ENCODE peak calls at places on chromosomes 4 and X, in ten cellular contexts. One of them, this sample, is unnamed.

GRCh38 chrX:154021131-154021611 is 1.5 kb upstream of the IRAK1 start:
- DNase-seq in cardiac muscle cell: no peak
- DNase-seq in bronchial epithelial cell: peak; percentile 15
- DNase-seq in psoas muscle: no peak
- DNase-seq in tibial nerve: no peak
- DNase-seq in astrocyte of the spinal cord: peak; percentile 59
- DNase-seq in mucosa of descending colon: no peak
- DNase-seq in uterus: peak; percentile 39
- DNase-seq in adipocyte: peak; percentile 28
- DNase-seq in H1: no peak
- DNase-seq in this sample: no peak

GRCh38 chrX:149185087-149185486 is 320.0 kb downstream of the IDS start:
- DNase-seq in cardiac muscle cell: no peak
- DNase-seq in bronchial epithelial cell: peak; percentile 32
- DNase-seq in psoas muscle: no peak
- DNase-seq in tibial nerve: no peak
- DNase-seq in astrocyte of the spinal cord: no peak
- DNase-seq in mucosa of descending colon: no peak
- DNase-seq in uterus: no peak
- DNase-seq in adipocyte: no peak
- DNase-seq in H1: no peak
- DNase-seq in this sample: no peak

GRCh38 chr4:137367608-137368007 is 164.7 kb downstream of the PCDH18 start:
- DNase-seq in cardiac muscle cell: no peak
- DNase-seq in bronchial epithelial cell: peak; percentile 98
- DNase-seq in psoas muscle: no peak
- DNase-seq in tibial nerve: no peak
- DNase-seq in astrocyte of the spinal cord: peak; percentile 25
- DNase-seq in mucosa of descending colon: no peak
- DNase-seq in uterus: no peak
- DNase-seq in adipocyte: peak; percentile 62
- DNase-seq in H1: no peak
- DNase-seq in this sample: no peak

GRCh38 chrX:39903937-39904336 is 193.8 kb downstream of the BCOR start:
- DNase-seq in cardiac muscle cell: no peak
- DNase-seq in bronchial epithelial cell: peak; percentile 77
- DNase-seq in psoas muscle: no peak
- DNase-seq in tibial nerve: no peak
- DNase-seq in astrocyte of the spinal cord: peak; percentile 35
- DNase-seq in mucosa of descending colon: no peak
- DNase-seq in uterus: no peak
- DNase-seq in adipocyte: peak; percentile 32
- DNase-seq in H1: no peak
- DNase-seq in this sample: no peak

GRCh38 chrX:368811-369562 is 17.7 kb downstream of the PPP2R3B start:
- DNase-seq in cardiac muscle cell: peak; percentile 85
- DNase-seq in bronchial epithelial cell: no peak
- DNase-seq in psoas muscle: no peak
- DNase-seq in tibial nerve: no peak
- DNase-seq in astrocyte of the spinal cord: peak; percentile 18
- DNase-seq in mucosa of descending colon: no peak
- DNase-seq in uterus: no peak
- DNase-seq in adipocyte: peak; percentile 21
- DNase-seq in H1: no peak
- DNase-seq in this sample: peak; percentile 93

GRCh38 chr4:101252721-101253120 is 94.6 kb downstream of the PPP3CA start:
- DNase-seq in cardiac muscle cell: peak; percentile 50
- DNase-seq in bronchial epithelial cell: no peak
- DNase-seq in psoas muscle: no peak
- DNase-seq in tibial nerve: no peak
- DNase-seq in astrocyte of the spinal cord: no peak
- DNase-seq in mucosa of descending colon: no peak
- DNase-seq in uterus: no peak
- DNase-seq in adipocyte: no peak
- DNase-seq in H1: no peak
- DNase-seq in this sample: no peak

GRCh38 chrX:71958281-71958675 is 47.6 kb downstream of the NHSL2 start:
- DNase-seq in cardiac muscle cell: no peak
- DNase-seq in bronchial epithelial cell: no peak
- DNase-seq in psoas muscle: no peak
- DNase-seq in tibial nerve: no peak
- DNase-seq in astrocyte of the spinal cord: no peak
- DNase-seq in mucosa of descending colon: no peak
- DNase-seq in uterus: no peak
- DNase-seq in adipocyte: no peak
- DNase-seq in H1: no peak
- DNase-seq in this sample: no peak

GRCh38 chrX:154374361-154375155 is at the start of gene FLNA:
- DNase-seq in cardiac muscle cell: peak; percentile 68
- DNase-seq in bronchial epithelial cell: no peak
- DNase-seq in psoas muscle: peak; percentile 49
- DNase-seq in tibial nerve: no peak
- DNase-seq in astrocyte of the spinal cord: no peak
- DNase-seq in mucosa of descending colon: no peak
- DNase-seq in uterus: peak; percentile 82
- DNase-seq in adipocyte: peak; percentile 59
- DNase-seq in H1: no peak
- DNase-seq in this sample: no peak

GRCh38 chr4:169440446-169440845 is 169.7 kb upstream of the SH3RF1 start:
- DNase-seq in cardiac muscle cell: no peak
- DNase-seq in bronchial epithelial cell: no peak
- DNase-seq in psoas muscle: no peak
- DNase-seq in tibial nerve: peak; percentile 24
- DNase-seq in astrocyte of the spinal cord: peak; percentile 75
- DNase-seq in mucosa of descending colon: no peak
- DNase-seq in uterus: no peak
- DNase-seq in adipocyte: no peak
- DNase-seq in H1: no peak
- DNase-seq in this sample: no peak

GRCh38 chr4:87560802-87561201 is 31.6 kb upstream of the SPARCL1 start:
- DNase-seq in cardiac muscle cell: no peak
- DNase-seq in bronchial epithelial cell: peak; percentile 70
- DNase-seq in psoas muscle: no peak
- DNase-seq in tibial nerve: no peak
- DNase-seq in astrocyte of the spinal cord: no peak
- DNase-seq in mucosa of descending colon: no peak
- DNase-seq in uterus: no peak
- DNase-seq in adipocyte: no peak
- DNase-seq in H1: no peak
- DNase-seq in this sample: no peak

GRCh38 chr4:87557348-87557747 is 28.2 kb upstream of the SPARCL1 start:
- DNase-seq in cardiac muscle cell: no peak
- DNase-seq in bronchial epithelial cell: peak; percentile 92
- DNase-seq in psoas muscle: no peak
- DNase-seq in tibial nerve: no peak
- DNase-seq in astrocyte of the spinal cord: no peak
- DNase-seq in mucosa of descending colon: no peak
- DNase-seq in uterus: no peak
- DNase-seq in adipocyte: no peak
- DNase-seq in H1: no peak
- DNase-seq in this sample: peak; percentile 16

GRCh38 chr4:87555751-87556619 is 26.8 kb upstream of the SPARCL1 start:
- DNase-seq in cardiac muscle cell: no peak
- DNase-seq in bronchial epithelial cell: peak; percentile 100
- DNase-seq in psoas muscle: no peak
- DNase-seq in tibial nerve: no peak
- DNase-seq in astrocyte of the spinal cord: peak; percentile 91
- DNase-seq in mucosa of descending colon: no peak
- DNase-seq in uterus: no peak
- DNase-seq in adipocyte: peak; percentile 65
- DNase-seq in H1: no peak
- DNase-seq in this sample: peak; percentile 36

DNA sequence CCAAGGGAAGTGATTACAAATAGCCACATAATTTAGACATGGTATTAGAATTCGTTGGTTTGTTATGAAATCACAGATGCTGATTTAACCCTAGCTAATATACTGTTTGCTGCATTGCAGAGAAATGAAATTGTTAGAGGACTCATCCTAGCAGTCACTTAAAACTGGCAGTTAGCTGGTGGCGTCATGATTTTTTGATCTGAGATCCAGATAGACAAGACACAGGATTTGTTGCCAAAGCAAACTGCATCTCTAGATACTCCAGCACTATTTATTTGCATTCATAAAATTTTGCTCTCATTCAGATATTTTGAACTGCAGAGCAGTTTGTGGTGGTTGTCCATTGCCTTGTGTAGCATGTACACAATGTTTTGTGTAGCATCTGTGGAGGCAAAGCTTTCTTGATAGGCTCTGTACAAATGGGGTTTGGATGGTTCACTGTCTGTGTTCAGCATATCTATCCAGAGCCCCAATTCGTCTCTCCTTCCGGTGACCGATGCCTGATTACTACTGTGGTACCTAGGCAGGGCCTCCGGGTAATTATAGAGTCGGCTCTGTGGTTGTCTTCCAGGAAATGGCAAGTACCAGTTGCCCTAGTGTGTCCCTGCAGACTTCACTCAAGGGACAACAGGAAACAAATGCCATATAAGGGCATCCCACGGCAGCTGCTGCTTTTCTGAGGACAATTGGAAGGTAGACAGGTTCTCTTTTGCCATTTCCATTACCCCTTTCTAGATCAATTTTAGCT is 30.1 kb upstream of the SPARCL1 start:
- DNase-seq in cardiac muscle cell: peak; percentile 24
- DNase-seq in bronchial epithelial cell: no peak
- DNase-seq in psoas muscle: no peak
- DNase-seq in tibial nerve: no peak
- DNase-seq in astrocyte of the spinal cord: no peak
- DNase-seq in mucosa of descending colon: peak; percentile 16
- DNase-seq in uterus: no peak
- DNase-seq in adipocyte: no peak
- DNase-seq in H1: no peak
- DNase-seq in this sample: peak; percentile 67
- H3K4me3 ChIP-seq in cardiac muscle cell: no peak overlapping the region
- H3K4me3 ChIP-seq in bronchial epithelial cell: no peak overlapping the region
- H3K4me3 ChIP-seq in psoas muscle: no peak overlapping the region
- H3K4me3 ChIP-seq in tibial nerve: no peak overlapping the region
- H3K4me3 ChIP-seq in astrocyte of the spinal cord: no peak overlapping the region
- H3K4me3 ChIP-seq in mucosa of descending colon: no peak overlapping the region
- H3K4me3 ChIP-seq in uterus: no peak overlapping the region
- H3K4me3 ChIP-seq in adipocyte: no peak overlapping the region
- H3K4me3 ChIP-seq in H1: no peak overlapping the region
- H3K4me3 ChIP-seq in this sample: no peak overlapping the region

DNA sequence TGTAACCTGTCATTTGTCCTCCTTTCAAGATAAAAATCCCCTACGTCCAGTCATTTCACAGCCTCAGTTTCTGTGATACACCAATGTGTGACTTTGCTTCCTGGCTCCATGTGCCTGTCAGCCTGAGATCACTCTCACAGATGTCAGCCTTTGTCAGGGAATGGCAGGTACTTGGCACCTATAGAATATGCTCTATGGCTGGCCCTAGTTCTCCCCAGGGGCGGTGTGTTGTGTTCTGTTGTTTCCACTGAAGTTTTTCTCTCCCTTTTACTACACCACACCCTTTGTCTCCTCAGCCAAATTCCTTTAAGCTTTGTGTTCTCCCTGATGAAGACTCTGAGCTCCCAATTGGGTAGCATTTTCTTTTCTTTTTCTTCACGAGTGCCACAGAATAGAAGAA is 81.7 kb downstream of the ALPK1 start:
- DNase-seq in cardiac muscle cell: no peak
- DNase-seq in bronchial epithelial cell: no peak
- DNase-seq in psoas muscle: no peak
- DNase-seq in tibial nerve: no peak
- DNase-seq in astrocyte of the spinal cord: no peak
- DNase-seq in mucosa of descending colon: no peak
- DNase-seq in uterus: no peak
- DNase-seq in adipocyte: peak; percentile 11
- DNase-seq in H1: no peak
- DNase-seq in this sample: no peak
- H3K4me3 ChIP-seq in cardiac muscle cell: no peak overlapping the region
- H3K4me3 ChIP-seq in bronchial epithelial cell: no peak overlapping the region
- H3K4me3 ChIP-seq in psoas muscle: peak overlapping the region; percentile 47
- H3K4me3 ChIP-seq in tibial nerve: no peak overlapping the region
- H3K4me3 ChIP-seq in astrocyte of the spinal cord: no peak overlapping the region
- H3K4me3 ChIP-seq in mucosa of descending colon: no peak overlapping the region
- H3K4me3 ChIP-seq in uterus: no peak overlapping the region
- H3K4me3 ChIP-seq in adipocyte: peak overlapping the region; percentile 35
- H3K4me3 ChIP-seq in H1: no peak overlapping the region
- H3K4me3 ChIP-seq in this sample: no peak overlapping the region

GRCh38 chrX:107934262-107934661 is 47.9 kb downstream of the TEX13B start:
- DNase-seq in cardiac muscle cell: no peak
- DNase-seq in bronchial epithelial cell: no peak
- DNase-seq in psoas muscle: no peak
- DNase-seq in tibial nerve: no peak
- DNase-seq in astrocyte of the spinal cord: no peak
- DNase-seq in mucosa of descending colon: no peak
- DNase-seq in uterus: no peak
- DNase-seq in adipocyte: no peak
- DNase-seq in H1: no peak
- DNase-seq in this sample: no peak

GRCh38 chrX:107940095-107940494 is 42.1 kb downstream of the TEX13B start:
- DNase-seq in cardiac muscle cell: no peak
- DNase-seq in bronchial epithelial cell: no peak
- DNase-seq in psoas muscle: no peak
- DNase-seq in tibial nerve: no peak
- DNase-seq in astrocyte of the spinal cord: no peak
- DNase-seq in mucosa of descending colon: no peak
- DNase-seq in uterus: no peak
- DNase-seq in adipocyte: no peak
- DNase-seq in H1: no peak
- DNase-seq in this sample: no peak

GRCh38 chrX:107935664-107936433 is 46.3 kb downstream of the TEX13B start:
- DNase-seq in cardiac muscle cell: peak; percentile 10
- DNase-seq in bronchial epithelial cell: peak; percentile 74
- DNase-seq in psoas muscle: no peak
- DNase-seq in tibial nerve: no peak
- DNase-seq in astrocyte of the spinal cord: no peak
- DNase-seq in mucosa of descending colon: no peak
- DNase-seq in uterus: no peak
- DNase-seq in adipocyte: peak; percentile 26
- DNase-seq in H1: no peak
- DNase-seq in this sample: no peak

GRCh38 chrX:107935200-107935599 is 47.0 kb downstream of the TEX13B start:
- DNase-seq in cardiac muscle cell: no peak
- DNase-seq in bronchial epithelial cell: peak; percentile 90
- DNase-seq in psoas muscle: no peak
- DNase-seq in tibial nerve: no peak
- DNase-seq in astrocyte of the spinal cord: peak; percentile 5
- DNase-seq in mucosa of descending colon: no peak
- DNase-seq in uterus: no peak
- DNase-seq in adipocyte: peak; percentile 12
- DNase-seq in H1: no peak
- DNase-seq in this sample: no peak

GRCh38 chrX:107936434-107936730 is 45.8 kb downstream of the TEX13B start:
- DNase-seq in cardiac muscle cell: no peak
- DNase-seq in bronchial epithelial cell: no peak
- DNase-seq in psoas muscle: no peak
- DNase-seq in tibial nerve: no peak
- DNase-seq in astrocyte of the spinal cord: no peak
- DNase-seq in mucosa of descending colon: no peak
- DNase-seq in uterus: no peak
- DNase-seq in adipocyte: no peak
- DNase-seq in H1: no peak
- DNase-seq in this sample: no peak
- H3K4me3 ChIP-seq in cardiac muscle cell: no peak overlapping the region
- H3K4me3 ChIP-seq in bronchial epithelial cell: peak overlapping the region; percentile 68
- H3K4me3 ChIP-seq in psoas muscle: no peak overlapping the region
- H3K4me3 ChIP-seq in tibial nerve: no peak overlapping the region
- H3K4me3 ChIP-seq in astrocyte of the spinal cord: no peak overlapping the region
- H3K4me3 ChIP-seq in mucosa of descending colon: no peak overlapping the region
- H3K4me3 ChIP-seq in uterus: no peak overlapping the region
- H3K4me3 ChIP-seq in adipocyte: no peak overlapping the region
- H3K4me3 ChIP-seq in H1: peak overlapping the region; percentile 55
- H3K4me3 ChIP-seq in this sample: no peak overlapping the region

GRCh38 chrX:19862634-19863236 is 24.7 kb downstream of the SH3KBP1 start:
- DNase-seq in cardiac muscle cell: no peak
- DNase-seq in bronchial epithelial cell: no peak
- DNase-seq in psoas muscle: no peak
- DNase-seq in tibial nerve: no peak
- DNase-seq in astrocyte of the spinal cord: no peak
- DNase-seq in mucosa of descending colon: no peak
- DNase-seq in uterus: no peak
- DNase-seq in adipocyte: no peak
- DNase-seq in H1: peak; percentile 2
- DNase-seq in this sample: no peak
- H3K4me3 ChIP-seq in cardiac muscle cell: no peak overlapping the region
- H3K4me3 ChIP-seq in bronchial epithelial cell: no peak overlapping the region
- H3K4me3 ChIP-seq in psoas muscle: no peak overlapping the region
- H3K4me3 ChIP-seq in tibial nerve: no peak overlapping the region
- H3K4me3 ChIP-seq in astrocyte of the spinal cord: no peak overlapping the region
- H3K4me3 ChIP-seq in mucosa of descending colon: no peak overlapping the region
- H3K4me3 ChIP-seq in uterus: no peak overlapping the region
- H3K4me3 ChIP-seq in adipocyte: no peak overlapping the region
- H3K4me3 ChIP-seq in H1: no peak overlapping the region
- H3K4me3 ChIP-seq in this sample: no peak overlapping the region